ENCODE peak calls at places on chromosomes 7 and 10, in eight cellular contexts. One of them, this sample, is unnamed. For H3K4me1, the result is how much of the 10 kb centered on the place peaks cover.

GRCh38 chr7:7745966-7746365 is 27.6 kb upstream of the RPA3 start:
- ATAC-seq in aorta: no peak
- ATAC-seq in lung: no peak
- ATAC-seq in upper lobe of left lung: no peak
- ATAC-seq in lower lobe of right lung: no peak
- ATAC-seq in psoas muscle: no peak
- ATAC-seq in RWPE2: no peak
- ATAC-seq in body of pancreas: no peak
- ATAC-seq in this sample: no peak

GRCh38 chr7:44727346-44728262 is 21.0 kb upstream of the ZMIZ2 start:
- ATAC-seq in RWPE2: peak
- ATAC-seq in aorta: peak
- ATAC-seq in psoas muscle: no peak
- ATAC-seq in lung: no peak
- ATAC-seq in body of pancreas: no peak
- ATAC-seq in upper lobe of left lung: peak
- ATAC-seq in lower lobe of right lung: peak
- ATAC-seq in this sample: no peak

GRCh38 chr10:133183646-133184378 is 23.8 kb downstream of the KNDC1 start:
- ATAC-seq in lower lobe of right lung: no peak
- ATAC-seq in upper lobe of left lung: no peak
- ATAC-seq in psoas muscle: no peak
- ATAC-seq in aorta: no peak
- ATAC-seq in RWPE2: no peak
- ATAC-seq in body of pancreas: no peak
- ATAC-seq in lung: no peak
- ATAC-seq in this sample: no peak

GRCh38 chr10:62946278-62946677 is 130.1 kb upstream of the EGR2 start:
- ATAC-seq in body of pancreas: no peak
- ATAC-seq in psoas muscle: no peak
- ATAC-seq in aorta: no peak
- ATAC-seq in lung: no peak
- ATAC-seq in lower lobe of right lung: no peak
- ATAC-seq in upper lobe of left lung: no peak
- ATAC-seq in RWPE2: no peak
- ATAC-seq in this sample: no peak

GRCh38 chr7:46157414-46157813 is 236.3 kb upstream of the IGFBP3 start:
- ATAC-seq in psoas muscle: no peak
- ATAC-seq in upper lobe of left lung: no peak
- ATAC-seq in lower lobe of right lung: no peak
- ATAC-seq in body of pancreas: no peak
- ATAC-seq in RWPE2: no peak
- ATAC-seq in lung: no peak
- ATAC-seq in aorta: no peak
- ATAC-seq in this sample: no peak

GRCh38 chr7:130118294-130118693 is 48.0 kb downstream of the KLHDC10 start:
- ATAC-seq in lung: no peak
- ATAC-seq in RWPE2: no peak
- ATAC-seq in body of pancreas: no peak
- ATAC-seq in lower lobe of right lung: no peak
- ATAC-seq in upper lobe of left lung: no peak
- ATAC-seq in aorta: no peak
- ATAC-seq in psoas muscle: no peak
- ATAC-seq in this sample: no peak

GRCh38 chr10:8121199-8121890 is 66.9 kb downstream of the GATA3 start:
- ATAC-seq in lower lobe of right lung: no peak
- ATAC-seq in lung: no peak
- ATAC-seq in psoas muscle: no peak
- ATAC-seq in aorta: no peak
- ATAC-seq in RWPE2: no peak
- ATAC-seq in body of pancreas: no peak
- ATAC-seq in upper lobe of left lung: no peak
- ATAC-seq in this sample: no peak

GRCh38 chr10:10530313-10530712 is 487.4 kb upstream of the CELF2 start:
- ATAC-seq in aorta: no peak
- ATAC-seq in RWPE2: no peak
- ATAC-seq in body of pancreas: no peak
- ATAC-seq in lower lobe of right lung: no peak
- ATAC-seq in psoas muscle: no peak
- ATAC-seq in lung: no peak
- ATAC-seq in upper lobe of left lung: no peak
- ATAC-seq in this sample: no peak

GRCh38 chr10:89861199-89861573 is 159.8 kb downstream of the KIF20B start:
- ATAC-seq in RWPE2: no peak
- ATAC-seq in upper lobe of left lung: no peak
- ATAC-seq in lower lobe of right lung: no peak
- ATAC-seq in aorta: no peak
- ATAC-seq in lung: no peak
- ATAC-seq in body of pancreas: no peak
- ATAC-seq in psoas muscle: no peak
- ATAC-seq in this sample: no peak

GRCh38 chr7:54342458-54342857 is 199.7 kb upstream of the VSTM2A start:
- ATAC-seq in lower lobe of right lung: no peak
- ATAC-seq in lung: no peak
- ATAC-seq in aorta: no peak
- ATAC-seq in body of pancreas: no peak
- ATAC-seq in upper lobe of left lung: no peak
- ATAC-seq in RWPE2: no peak
- ATAC-seq in psoas muscle: no peak
- ATAC-seq in this sample: no peak

GRCh38 chr10:27297848-27298524 is 57.4 kb upstream of the ACBD5 start:
- ATAC-seq in psoas muscle: no peak
- ATAC-seq in RWPE2: no peak
- ATAC-seq in body of pancreas: no peak
- ATAC-seq in lung: no peak
- ATAC-seq in lower lobe of right lung: peak
- ATAC-seq in aorta: no peak
- ATAC-seq in upper lobe of left lung: peak
- ATAC-seq in this sample: no peak

GRCh38 chr10:22334414-22335203 is 10.7 kb upstream of the SPAG6 start:
- ATAC-seq in psoas muscle: peak
- ATAC-seq in lower lobe of right lung: peak
- ATAC-seq in upper lobe of left lung: peak
- ATAC-seq in lung: no peak
- ATAC-seq in aorta: peak
- ATAC-seq in RWPE2: no peak
- ATAC-seq in body of pancreas: peak
- ATAC-seq in this sample: peak

GRCh38 chr10:45111509-45111908 is 110.8 kb downstream of the ZNF22 start:
- ATAC-seq in psoas muscle: no peak
- ATAC-seq in body of pancreas: no peak
- ATAC-seq in upper lobe of left lung: no peak
- ATAC-seq in aorta: peak
- ATAC-seq in RWPE2: no peak
- ATAC-seq in lung: no peak
- ATAC-seq in lower lobe of right lung: no peak
- ATAC-seq in this sample: no peak

GRCh38 chr10:20596911-20597310 is 300.2 kb downstream of the NEBL start:
- ATAC-seq in upper lobe of left lung: peak
- ATAC-seq in lung: no peak
- ATAC-seq in aorta: no peak
- ATAC-seq in psoas muscle: no peak
- ATAC-seq in body of pancreas: no peak
- ATAC-seq in RWPE2: no peak
- ATAC-seq in lower lobe of right lung: no peak
- ATAC-seq in this sample: no peak

GRCh38 chr7:120825152-120825551 is 32.8 kb downstream of the TSPAN12 start:
- ATAC-seq in RWPE2: no peak
- ATAC-seq in upper lobe of left lung: no peak
- ATAC-seq in psoas muscle: no peak
- ATAC-seq in aorta: no peak
- ATAC-seq in lower lobe of right lung: no peak
- ATAC-seq in lung: no peak
- ATAC-seq in body of pancreas: no peak
- ATAC-seq in this sample: no peak

GRCh38 chr7:81211617-81212016 is 292.8 kb upstream of the SEMA3C start:
- ATAC-seq in upper lobe of left lung: peak
- ATAC-seq in psoas muscle: peak
- ATAC-seq in lung: no peak
- ATAC-seq in lower lobe of right lung: no peak
- ATAC-seq in aorta: no peak
- ATAC-seq in body of pancreas: no peak
- ATAC-seq in RWPE2: no peak
- ATAC-seq in this sample: no peak

GRCh38 chr7:148436571-148436970 is 154.0 kb upstream of the C7orf33 start:
- ATAC-seq in RWPE2: no peak
- ATAC-seq in lower lobe of right lung: no peak
- ATAC-seq in body of pancreas: no peak
- ATAC-seq in upper lobe of left lung: no peak
- ATAC-seq in psoas muscle: no peak
- ATAC-seq in lung: no peak
- ATAC-seq in aorta: peak
- ATAC-seq in this sample: no peak

GRCh38 chr7:96989241-96989858 is 16.0 kb upstream of the DLX6 start:
- ATAC-seq in aorta: no peak
- ATAC-seq in lung: no peak
- ATAC-seq in RWPE2: no peak
- ATAC-seq in lower lobe of right lung: no peak
- ATAC-seq in upper lobe of left lung: no peak
- ATAC-seq in body of pancreas: no peak
- ATAC-seq in psoas muscle: no peak
- ATAC-seq in this sample: no peak
- H3K4me3 ChIP-seq in aorta: no peak
- H3K4me3 ChIP-seq in lung: no peak
- H3K4me3 ChIP-seq in RWPE2: no peak
- H3K4me3 ChIP-seq in lower lobe of right lung: no peak
- H3K4me3 ChIP-seq in upper lobe of left lung: no peak
- H3K4me3 ChIP-seq in body of pancreas: no peak
- H3K4me3 ChIP-seq in psoas muscle: no peak
- H3K4me3 ChIP-seq in this sample: no peak

GRCh38 chr10:77010430-77010829 is 627.2 kb downstream of the KCNMA1 start:
- ATAC-seq in lung: no peak
- ATAC-seq in upper lobe of left lung: no peak
- ATAC-seq in body of pancreas: no peak
- ATAC-seq in psoas muscle: no peak
- ATAC-seq in lower lobe of right lung: no peak
- ATAC-seq in RWPE2: no peak
- ATAC-seq in aorta: no peak
- ATAC-seq in this sample: no peak

GRCh38 chr10:77012811-77013500 is 624.7 kb downstream of the KCNMA1 start:
- ATAC-seq in aorta: peak
- ATAC-seq in upper lobe of left lung: no peak
- ATAC-seq in body of pancreas: no peak
- ATAC-seq in lung: no peak
- ATAC-seq in RWPE2: no peak
- ATAC-seq in lower lobe of right lung: no peak
- ATAC-seq in psoas muscle: no peak
- ATAC-seq in this sample: no peak

GRCh38 chr10:77007836-77008235 is 629.8 kb downstream of the KCNMA1 start:
- ATAC-seq in RWPE2: no peak
- ATAC-seq in aorta: no peak
- ATAC-seq in upper lobe of left lung: no peak
- ATAC-seq in lower lobe of right lung: no peak
- ATAC-seq in body of pancreas: no peak
- ATAC-seq in lung: no peak
- ATAC-seq in psoas muscle: no peak
- ATAC-seq in this sample: no peak

GRCh38 chr10:77016278-77016815 is 621.3 kb downstream of the KCNMA1 start:
- ATAC-seq in upper lobe of left lung: no peak
- ATAC-seq in psoas muscle: no peak
- ATAC-seq in lower lobe of right lung: no peak
- ATAC-seq in body of pancreas: no peak
- ATAC-seq in aorta: no peak
- ATAC-seq in RWPE2: no peak
- ATAC-seq in lung: no peak
- ATAC-seq in this sample: no peak

GRCh38 chr10:77011823-77012566 is 625.6 kb downstream of the KCNMA1 start:
- ATAC-seq in psoas muscle: no peak
- ATAC-seq in lung: no peak
- ATAC-seq in upper lobe of left lung: peak
- ATAC-seq in aorta: peak
- ATAC-seq in body of pancreas: no peak
- ATAC-seq in RWPE2: no peak
- ATAC-seq in lower lobe of right lung: no peak
- ATAC-seq in this sample: peak
- H3K4me1 ChIP-seq in psoas muscle: under half
- H3K4me1 ChIP-seq in lung: under half
- H3K4me1 ChIP-seq in upper lobe of left lung: under half
- H3K4me1 ChIP-seq in aorta: under half
- H3K4me1 ChIP-seq in body of pancreas: under half
- H3K4me1 ChIP-seq in RWPE2: under half
- H3K4me1 ChIP-seq in lower lobe of right lung: under half
- H3K4me1 ChIP-seq in this sample: under half

GRCh38 chr7:19619122-19619521 is 89.7 kb downstream of the POLR1F start:
- ATAC-seq in RWPE2: peak
- ATAC-seq in aorta: no peak
- ATAC-seq in lung: no peak
- ATAC-seq in psoas muscle: no peak
- ATAC-seq in body of pancreas: no peak
- ATAC-seq in upper lobe of left lung: no peak
- ATAC-seq in lower lobe of right lung: no peak
- ATAC-seq in this sample: no peak

GRCh38 chr7:19623676-19624075 is 85.2 kb downstream of the POLR1F start:
- ATAC-seq in lower lobe of right lung: no peak
- ATAC-seq in lung: no peak
- ATAC-seq in upper lobe of left lung: no peak
- ATAC-seq in body of pancreas: no peak
- ATAC-seq in RWPE2: no peak
- ATAC-seq in aorta: no peak
- ATAC-seq in psoas muscle: no peak
- ATAC-seq in this sample: no peak

GRCh38 chr7:19620470-19620869 is 88.4 kb downstream of the POLR1F start:
- ATAC-seq in aorta: no peak
- ATAC-seq in lung: no peak
- ATAC-seq in upper lobe of left lung: no peak
- ATAC-seq in psoas muscle: no peak
- ATAC-seq in RWPE2: no peak
- ATAC-seq in body of pancreas: no peak
- ATAC-seq in lower lobe of right lung: no peak
- ATAC-seq in this sample: no peak

GRCh38 chr7:19617921-19618320 is 90.9 kb downstream of the POLR1F start:
- ATAC-seq in body of pancreas: no peak
- ATAC-seq in RWPE2: no peak
- ATAC-seq in lower lobe of right lung: no peak
- ATAC-seq in aorta: no peak
- ATAC-seq in psoas muscle: no peak
- ATAC-seq in lung: no peak
- ATAC-seq in upper lobe of left lung: no peak
- ATAC-seq in this sample: no peak

GRCh38 chr7:19621740-19622139 is 87.1 kb downstream of the POLR1F start:
- ATAC-seq in psoas muscle: peak
- ATAC-seq in lower lobe of right lung: no peak
- ATAC-seq in lung: no peak
- ATAC-seq in upper lobe of left lung: no peak
- ATAC-seq in aorta: no peak
- ATAC-seq in body of pancreas: no peak
- ATAC-seq in RWPE2: peak
- ATAC-seq in this sample: no peak
- H3K4me3 ChIP-seq in psoas muscle: no peak
- H3K4me3 ChIP-seq in lower lobe of right lung: no peak
- H3K4me3 ChIP-seq in lung: no peak
- H3K4me3 ChIP-seq in upper lobe of left lung: no peak
- H3K4me3 ChIP-seq in aorta: no peak
- H3K4me3 ChIP-seq in body of pancreas: no peak
- H3K4me3 ChIP-seq in RWPE2: no peak
- H3K4me3 ChIP-seq in this sample: no peak

DNA sequence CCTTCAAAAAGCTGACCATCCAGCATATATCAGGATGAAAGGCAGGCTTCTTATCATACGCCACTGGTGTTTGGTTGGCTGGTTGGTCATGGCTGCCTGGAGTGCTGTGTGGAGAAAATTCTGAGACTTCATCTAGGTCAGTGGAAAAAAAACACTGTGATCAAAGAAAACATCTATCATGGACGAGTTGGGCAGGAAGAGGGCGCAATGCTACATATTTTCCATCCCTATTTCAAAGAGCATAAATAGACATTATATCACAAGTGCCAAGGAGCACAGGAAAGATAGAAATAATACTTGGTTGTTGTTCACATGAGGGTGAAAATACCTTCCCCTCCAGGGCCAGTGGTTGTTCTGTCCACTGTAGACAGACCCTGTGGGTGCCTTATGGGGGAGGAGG is 128.4 kb upstream of the PLPP4 start:
- ATAC-seq in lower lobe of right lung: no peak
- ATAC-seq in psoas muscle: no peak
- ATAC-seq in aorta: no peak
- ATAC-seq in upper lobe of left lung: no peak
- ATAC-seq in lung: no peak
- ATAC-seq in body of pancreas: no peak
- ATAC-seq in RWPE2: no peak
- ATAC-seq in this sample: no peak
- H3K4me1 ChIP-seq in lower lobe of right lung: under half
- H3K4me1 ChIP-seq in psoas muscle: under half
- H3K4me1 ChIP-seq in aorta: under half
- H3K4me1 ChIP-seq in upper lobe of left lung: under half
- H3K4me1 ChIP-seq in lung: under half
- H3K4me1 ChIP-seq in body of pancreas: under half
- H3K4me1 ChIP-seq in RWPE2: under half
- H3K4me1 ChIP-seq in this sample: under half